ENCODE peak calls at places on chromosome 19, in seven cellular contexts. M is fibroblast of lung; U is stomach; L is HFFc6; O is endothelial cell of umbilical vein; P is thoracic aorta; B is CD8-positive, alpha-beta T cell. E is an unnamed sample.

GRCh38 chr19:41013359-41013758 is 22.3 kb downstream of the CYP2B6 start:
- DNase-seq in B (no peak), U (no peak), L (no peak), P (no peak), M (no peak), O (no peak), E (no peak)

GRCh38 chr19:51702754-51703654 is 9.9 kb downstream of the SPACA6 start:
- DNase-seq in U (peak), P (no peak), M (no peak), L (no peak), O (peak), B (no peak), E (peak)

GRCh38 chr19:33295621-33296472 is 6.5 kb downstream of the CEBPA start:
- DNase-seq in U (no peak), O (no peak), B (no peak), P (no peak), L (no peak), M (no peak), E (no peak)

GRCh38 chr19:41064974-41065569 is 23.2 kb upstream of the CYP2A13 start:
- DNase-seq in O (peak), M (peak), B (no peak), U (no peak), L (peak), P (no peak), E (no peak)

GRCh38 chr19:38851622-38852230 is 1.9 kb upstream of the HNRNPL start:
- DNase-seq in B (peak), P (peak), O (peak), M (peak), L (peak), U (peak), E (peak)

GRCh38 chr19:14118165-14119051 is 846 bp upstream of the PRKACA start:
- DNase-seq in U (peak), P (no peak), L (peak), O (peak), B (peak), M (peak), E (peak)

GRCh38 chr19:28828276-28828870 is 384.6 kb downstream of the UQCRFS1 start:
- DNase-seq in O (no peak), B (no peak), U (no peak), M (no peak), L (no peak), P (no peak), E (no peak)

GRCh38 chr19:3387645-3388589 is 21.5 kb downstream of the NFIC start:
- DNase-seq in U (peak), M (peak), B (no peak), O (peak), L (no peak), P (no peak), E (no peak)

GRCh38 chr19:16367269-16367683 is 42.6 kb downstream of the KLF2 start:
- DNase-seq in L (no peak), O (no peak), P (no peak), M (no peak), U (no peak), B (peak), E (no peak)

GRCh38 chr19:1408300-1409203 is 1.2 kb downstream of the DAZAP1 start:
- DNase-seq in B (peak), L (peak), P (no peak), M (peak), O (peak), U (peak), E (no peak)

GRCh38 chr19:53538378-53539109 is 599 bp downstream of the ZNF331 start:
- DNase-seq in P (no peak), M (no peak), U (no peak), B (no peak), O (no peak), L (no peak), E (no peak)

GRCh38 chr19:16036397-16036925 is 39.8 kb upstream of the TPM4 start:
- DNase-seq in U (no peak), P (no peak), O (no peak), B (no peak), M (no peak), L (no peak), E (no peak)

GRCh38 chr19:35641515-35642151 is at the start of gene ETV2:
- DNase-seq in L (no peak), U (peak), M (peak), P (no peak), O (peak), B (peak), E (no peak)

GRCh38 chr19:6752257-6753177 is 13.0 kb downstream of the TRIP10 start:
- DNase-seq in O (no peak), P (no peak), B (no peak), M (no peak), L (no peak), U (no peak), E (no peak)

GRCh38 chr19:51552996-51553725 is 17.9 kb upstream of the ZNF175 start:
- DNase-seq in L (peak), U (peak), B (no peak), P (no peak), M (peak), O (peak), E (peak)

GRCh38 chr19:45667620-45668341 is at the start of gene GIPR:
- DNase-seq in U (peak), L (peak), B (peak), O (no peak), M (peak), P (no peak), E (no peak)

GRCh38 chr19:4816388-4817165 is 14.9 kb downstream of the TICAM1 start:
- DNase-seq in M (no peak), P (no peak), B (no peak), O (no peak), L (no peak), U (no peak), E (no peak)

GRCh38 chr19:43444531-43445340 is 20.7 kb downstream of the LYPD3 start:
- DNase-seq in U (no peak), P (no peak), B (no peak), L (no peak), O (no peak), M (no peak), E (no peak)

GRCh38 chr19:2475018-2475701 is 767 bp upstream of the GADD45B start:
- DNase-seq in P (peak), B (peak), M (peak), O (peak), U (peak), L (peak), E (peak)

GRCh38 chr19:48950159-48950558 is 4.5 kb upstream of the BAX start:
- DNase-seq in U (no peak), M (no peak), P (no peak), O (no peak), L (no peak), B (no peak), E (no peak)

GRCh38 chr19:40322271-40322610 is 26.0 kb downstream of the C19orf47 start:
- DNase-seq in M (no peak), U (no peak), P (no peak), O (no peak), L (peak), B (no peak), E (no peak)

GRCh38 chr19:1806184-1807029 is 5.7 kb downstream of the ATP8B3 start:
- DNase-seq in M (no peak), L (no peak), P (no peak), O (no peak), U (no peak), B (no peak), E (no peak)

GRCh38 chr19:56566904-56567273 is 379 bp upstream of the ZNF470 start:
- DNase-seq in O (no peak), B (peak), U (peak), L (peak), M (no peak), P (peak), E (peak)

GRCh38 chr19:13843104-13843921 is 33.6 kb upstream of the NANOS3 start:
- DNase-seq in O (peak), P (no peak), U (peak), M (peak), B (no peak), L (no peak), E (no peak)

GRCh38 chr19:51079486-51080110 is 3.1 kb downstream of the KLK14 start:
- DNase-seq in B (no peak), L (no peak), P (no peak), O (no peak), U (peak), M (no peak), E (no peak)

GRCh38 chr19:31306006-31306753 is 43.1 kb downstream of the TSHZ3 start:
- DNase-seq in M (no peak), B (no peak), O (no peak), U (no peak), L (no peak), P (no peak), E (no peak)

GRCh38 chr19:47274891-47275865 is 493 bp downstream of the INAFM1 start:
- DNase-seq in O (peak), L (no peak), B (no peak), P (no peak), U (no peak), M (peak), E (no peak)

GRCh38 chr19:18468517-18468916 is 30.6 kb upstream of the ISYNA1 start:
- DNase-seq in O (no peak), L (no peak), U (no peak), P (no peak), M (no peak), B (no peak), E (no peak)

GRCh38 chr19:5138606-5139594 is 170.0 kb downstream of the KDM4B start:
- DNase-seq in L (no peak), M (peak), O (no peak), P (no peak), U (peak), B (peak), E (no peak)

GRCh38 chr19:16645140-16645539 is 14.8 kb downstream of the SMIM7 start:
- DNase-seq in U (no peak), L (no peak), P (no peak), M (no peak), O (no peak), B (no peak), E (no peak)

GRCh38 chr19:45177817-45178261 is at the start of gene TRAPPC6A:
- DNase-seq in O (no peak), U (peak), L (peak), M (peak), B (no peak), P (no peak), E (no peak)

GRCh38 chr19:8360196-8360595 is 3.8 kb upstream of the ANGPTL4 start:
- DNase-seq in M (no peak), P (no peak), O (no peak), L (no peak), B (no peak), U (no peak), E (no peak)

GRCh38 chr19:33192010-33192409 is 2.1 kb upstream of the LRP3 start:
- DNase-seq in M (no peak), P (no peak), L (no peak), O (no peak), B (no peak), U (no peak), E (no peak)

GRCh38 chr19:30158067-30158892 is 213.9 kb upstream of the ZNF536 start:
- DNase-seq in L (no peak), M (no peak), O (no peak), B (no peak), P (no peak), U (no peak), E (no peak)

GRCh38 chr19:21902596-21902995 is 66.6 kb upstream of the ZNF43 start:
- DNase-seq in O (no peak), B (no peak), L (no peak), U (no peak), P (no peak), M (no peak), E (no peak)
- TF ChIP-seq CTCF in O (no peak), B (no peak), L (no peak), U (no peak), P (no peak), M (no peak), E (no peak)

GRCh38 chr19:12733369-12733896 is 1.1 kb downstream of the TRIR start:
- DNase-seq in O (peak), P (no peak), B (peak), L (peak), M (peak), U (no peak), E (no peak)
- TF ChIP-seq CTCF in O (peak), P (no peak), B (peak), L (peak), M (peak), U (no peak), E (no peak)

GRCh38 chr19:19525611-19526380 is 2.9 kb upstream of the YJEFN3 start:
- DNase-seq in U (no peak), P (no peak), M (no peak), B (no peak), O (no peak), L (no peak), E (no peak)
- TF ChIP-seq CTCF in U (no peak), P (no peak), M (no peak), B (no peak), O (no peak), L (peak), E (no peak)

DNA sequence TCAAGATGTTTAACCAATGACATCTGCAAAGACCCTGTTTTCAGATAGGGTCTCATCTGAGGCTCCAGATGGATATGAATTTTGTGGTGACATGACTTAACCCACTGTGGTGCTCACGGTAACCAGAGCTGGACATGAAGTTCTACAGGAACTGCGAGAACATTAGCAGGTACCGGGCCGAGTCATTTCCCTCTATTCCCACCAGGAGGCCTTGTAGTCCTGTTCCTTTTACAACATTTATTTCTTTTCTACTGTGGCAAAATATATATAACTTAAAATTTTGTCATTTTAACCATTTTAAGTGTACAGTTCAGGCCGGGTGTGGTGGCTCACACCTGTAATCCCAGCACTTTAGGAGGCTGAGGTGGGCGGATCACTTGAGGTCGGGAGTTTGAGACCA is 7.6 kb upstream of the TSPAN16 start:
- DNase-seq in O (peak), B (no peak), P (no peak), L (no peak), U (no peak), M (no peak), E (no peak)
- TF ChIP-seq CTCF in O (peak), B (no peak), P (peak), L (peak), U (no peak), M (peak), E (peak)